ENCODE peak calls at places on chromosomes 2 and 18, in four cellular contexts. Q, C, W and S are unnamed samples.

GRCh38 chr18:3950668-3951413 is 500.9 kb downstream of the TGIF1 start:
- DNase-seq in Q (no peak), C (no peak), W (no peak), S (no peak)

GRCh38 chr2:74845217-74845751 is 11.4 kb downstream of the HK2 start:
- DNase-seq in Q (no peak), C (no peak), W (peak; percentile 91), S (no peak)

GRCh38 chr2:15378148-15378908 is 182.8 kb downstream of the NBAS start:
- DNase-seq in Q (no peak), C (no peak), W (no peak), S (no peak)

GRCh38 chr2:150806336-150806735 is 318.9 kb upstream of the RND3 start:
- DNase-seq in Q (no peak), C (no peak), W (no peak), S (no peak)

GRCh38 chr2:98709530-98709929 is 21.4 kb downstream of the MGAT4A start:
- DNase-seq in Q (no peak), C (no peak), W (no peak), S (no peak)

GRCh38 chr2:35857541-35857940 is 498.0 kb upstream of the CRIM1 start:
- DNase-seq in Q (no peak), C (no peak), W (no peak), S (no peak)

GRCh38 chr2:120818441-120818920 is 82.8 kb downstream of the GLI2 start:
- DNase-seq in Q (no peak), C (no peak), W (no peak), S (no peak)

GRCh38 chr18:48186084-48186798 is 222.9 kb downstream of the ZBTB7C start:
- DNase-seq in Q (no peak), C (no peak), W (no peak), S (no peak)

GRCh38 chr2:102206666-102207341 is 20.0 kb downstream of the IL1RL2 start:
- DNase-seq in Q (no peak), C (no peak), W (no peak), S (no peak)

GRCh38 chr2:181022652-181023051 is 42.2 kb downstream of the UBE2E3 start:
- DNase-seq in Q (no peak), C (peak; percentile 78), W (no peak), S (no peak)

GRCh38 chr2:46956981-46957531 is 41.5 kb upstream of the MCFD2 start:
- DNase-seq in Q (no peak), C (no peak), W (no peak), S (no peak)

GRCh38 chr2:197514754-197515153 is 1.1 kb upstream of the MOB4 start:
- DNase-seq in Q (no peak), C (no peak), W (no peak), S (no peak)

GRCh38 chr18:49070552-49070951 is 119.8 kb upstream of the SMAD7 start:
- DNase-seq in Q (no peak), C (peak; percentile 91), W (no peak), S (no peak)

GRCh38 chr2:54881759-54882158 is 158.3 kb downstream of the EML6 start:
- DNase-seq in Q (no peak), C (no peak), W (no peak), S (no peak)

GRCh38 chr2:55391615-55392242 is 27.9 kb downstream of the CCDC88A start:
- DNase-seq in Q (no peak), C (no peak), W (no peak), S (peak; percentile 29)

GRCh38 chr2:64007924-64008323 is 11.3 kb downstream of the VPS54 start:
- DNase-seq in Q (no peak), C (no peak), W (no peak), S (no peak)

GRCh38 chr2:30713698-30714097 is 93.5 kb downstream of the CAPN13 start:
- DNase-seq in Q (no peak), C (no peak), W (no peak), S (no peak)

GRCh38 chr2:98915751-98916358 is 20.2 kb downstream of the CRACDL start:
- DNase-seq in Q (no peak), C (no peak), W (no peak), S (no peak)

GRCh38 chr2:191050640-191050987 is 36.6 kb upstream of the STAT1 start:
- DNase-seq in Q (no peak), C (no peak), W (no peak), S (no peak)

GRCh38 chr2:53520630-53520940 is 247.0 kb upstream of the CHAC2 start:
- DNase-seq in Q (no peak), C (no peak), W (no peak), S (no peak)

GRCh38 chr2:85053802-85054201 is 79.4 kb upstream of the TCF7L1 start:
- DNase-seq in Q (no peak), C (peak; percentile 22), W (peak; percentile 91), S (peak; percentile 70)

GRCh38 chr18:76592981-76593381 is 97.9 kb upstream of the ZNF516 start:
- DNase-seq in Q (no peak), C (no peak), W (no peak), S (no peak)

GRCh38 chr2:105324732-105325131 is 4.8 kb downstream of the TGFBRAP1 start:
- DNase-seq in Q (no peak), C (no peak), W (no peak), S (no peak)

GRCh38 chr18:26717123-26717522 is 148.4 kb downstream of the AQP4 start:
- DNase-seq in Q (no peak), C (no peak), W (no peak), S (no peak)

GRCh38 chr2:216057688-216058193 is 23.9 kb downstream of the PECR start:
- DNase-seq in Q (no peak), C (no peak), W (peak; percentile 13), S (no peak)

GRCh38 chr2:179270689-179271088 is 6.1 kb upstream of the SESTD1 start:
- DNase-seq in Q (no peak), C (no peak), W (no peak), S (no peak)
- TF ChIP-seq RAD21 in Q (no peak), C (no peak), W (no peak), S (no peak)

GRCh38 chr2:32946314-32947075 is at the start of gene LTBP1:
- DNase-seq in Q (no peak), C (peak; percentile 42), W (peak; percentile 45), S (peak; percentile 74)

GRCh38 chr2:32945286-32945685 is 1.5 kb upstream of the LTBP1 start:
- DNase-seq in Q (no peak), C (no peak), W (no peak), S (no peak)

GRCh38 chr2:32947484-32948143 is 861 bp downstream of the LTBP1 start:
- DNase-seq in Q (no peak), C (no peak), W (no peak), S (peak; percentile 55)

GRCh38 chr2:32948266-32948665 is 1.5 kb downstream of the LTBP1 start:
- DNase-seq in Q (no peak), C (no peak), W (no peak), S (no peak)

GRCh38 chr2:32947076-32947483 is 327 bp downstream of the LTBP1 start:
- DNase-seq in Q (no peak), C (no peak), W (no peak), S (peak; percentile 34)
- TF ChIP-seq EZH2 in Q (no peak), C (no peak), W (no peak), S (no peak)

DNA sequence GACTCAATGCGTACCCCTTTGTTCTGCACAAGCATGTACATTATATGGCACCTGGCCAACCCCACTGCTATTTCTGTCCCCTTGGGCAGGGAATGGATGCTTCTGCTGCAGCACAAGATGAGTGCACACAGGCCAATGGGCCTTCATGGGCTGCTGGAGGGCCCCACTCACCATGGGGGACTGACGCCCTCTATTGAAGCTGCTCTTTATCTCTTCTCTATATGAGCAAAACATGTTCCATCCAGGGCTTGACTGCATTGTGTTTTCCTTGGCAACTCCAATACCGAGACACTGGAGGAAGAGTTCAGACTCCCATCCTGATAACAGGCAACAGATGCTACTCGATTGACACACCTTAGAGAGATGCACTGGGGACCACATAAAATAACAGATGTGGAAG is 251.6 kb upstream of the NCKAP5 start:
- DNase-seq in Q (no peak), C (no peak), W (no peak), S (no peak)
- TF ChIP-seq RAD21 in Q (peak; percentile 46), C (no peak), W (peak; percentile 42), S (no peak)

GRCh38 chr2:240954436-240955305 is 43.7 kb upstream of the SNED1 start:
- DNase-seq in Q (no peak), C (no peak), W (no peak), S (no peak)
- TF ChIP-seq EZH2 in Q (no peak), C (no peak), W (no peak), S (no peak)

DNA sequence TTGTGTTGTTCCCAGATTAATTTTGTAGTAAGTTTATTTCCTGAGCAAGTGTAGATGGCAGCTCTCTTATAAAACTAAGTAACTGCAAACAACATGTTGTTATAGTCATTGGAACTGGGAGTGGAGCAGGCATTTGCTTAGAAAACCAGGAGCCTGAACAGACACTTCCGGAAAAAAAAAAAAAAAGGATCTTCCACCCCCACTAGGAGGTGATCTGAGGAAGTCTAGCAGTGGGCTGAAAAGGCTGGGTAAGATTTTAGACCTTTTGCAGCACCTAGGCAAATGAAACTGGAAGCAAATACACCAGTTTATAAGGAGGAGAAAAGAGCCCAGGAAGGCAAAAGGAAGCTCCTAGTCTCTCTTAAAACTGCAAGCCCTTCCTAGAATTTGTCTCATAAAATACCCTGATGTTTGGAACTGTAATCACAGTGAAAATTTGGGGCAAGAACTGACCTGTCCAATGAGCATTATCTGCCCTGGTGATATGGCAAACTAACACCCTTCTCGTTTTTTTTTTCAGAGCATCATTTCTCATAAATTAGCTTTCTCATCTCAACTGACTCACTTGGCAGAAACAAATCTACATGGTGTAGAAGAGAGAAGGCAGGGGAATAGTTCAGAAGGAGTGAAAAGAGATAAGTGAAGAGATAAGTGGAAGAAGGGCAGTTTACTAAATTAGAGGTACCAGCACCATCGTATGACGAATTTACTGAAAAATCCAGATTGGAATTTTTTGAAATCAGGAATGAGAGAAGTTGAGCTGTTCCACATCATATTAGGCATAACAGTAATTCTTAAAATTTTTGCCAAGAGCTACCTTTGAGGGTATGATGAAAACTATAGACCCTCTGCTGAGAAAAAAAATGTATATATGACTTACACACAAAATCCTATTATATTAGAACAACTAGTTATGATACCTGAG is 4.2 kb upstream of the CCNYL1 start:
- DNase-seq in Q (no peak), C (no peak), W (no peak), S (no peak)
- TF ChIP-seq RAD21 in Q (no peak), C (no peak), W (peak; percentile 10), S (no peak)